ENCODE peak calls at places on chromosomes 3 and 15, in four cellular contexts. One of them, this sample, is unnamed.

GRCh38 chr15:87416591-87417257 is 839.8 kb downstream of the NTRK3 start:
- DNase-seq in GM12878: no peak
- DNase-seq in WTC11: no peak
- DNase-seq in HepG2: no peak
- DNase-seq in this sample: no peak

GRCh38 chr15:97174886-97175540 is 785.5 kb upstream of the ARRDC4 start:
- DNase-seq in GM12878: no peak
- DNase-seq in WTC11: no peak
- DNase-seq in HepG2: no peak
- DNase-seq in this sample: no peak

GRCh38 chr3:191328383-191328962 is 721 bp upstream of the CCDC50 start:
- DNase-seq in GM12878: no peak
- DNase-seq in WTC11: no peak
- DNase-seq in HepG2: no peak
- DNase-seq in this sample: peak; percentile 60

GRCh38 chr15:60859996-60860494 is 369.1 kb downstream of the RORA start:
- DNase-seq in GM12878: no peak
- DNase-seq in WTC11: no peak
- DNase-seq in HepG2: no peak
- DNase-seq in this sample: no peak

GRCh38 chr3:81936817-81937216 is 175.4 kb upstream of the GBE1 start:
- DNase-seq in GM12878: no peak
- DNase-seq in WTC11: no peak
- DNase-seq in HepG2: no peak
- DNase-seq in this sample: no peak

GRCh38 chr3:163708428-163708827 is 1369.9 kb downstream of the SI start:
- DNase-seq in GM12878: no peak
- DNase-seq in WTC11: no peak
- DNase-seq in HepG2: no peak
- DNase-seq in this sample: no peak

GRCh38 chr15:95953032-95953431 is 377.5 kb upstream of the NR2F2 start:
- DNase-seq in GM12878: no peak
- DNase-seq in WTC11: no peak
- DNase-seq in HepG2: no peak
- DNase-seq in this sample: peak; percentile 47

GRCh38 chr3:25423780-25424179 is 4.3 kb upstream of the RARB start:
- DNase-seq in GM12878: no peak
- DNase-seq in WTC11: no peak
- DNase-seq in HepG2: no peak
- DNase-seq in this sample: no peak

GRCh38 chr3:47857151-47857550 is 54.2 kb downstream of the DHX30 start:
- DNase-seq in GM12878: no peak
- DNase-seq in WTC11: no peak
- DNase-seq in HepG2: no peak
- DNase-seq in this sample: no peak

GRCh38 chr15:73127302-73127936 is 75.2 kb downstream of the NEO1 start:
- DNase-seq in GM12878: peak; percentile 7
- DNase-seq in WTC11: peak; percentile 51
- DNase-seq in HepG2: peak; percentile 33
- DNase-seq in this sample: peak; percentile 51

GRCh38 chr15:63401714-63402497 is 20.3 kb upstream of the CA12 start:
- DNase-seq in GM12878: no peak
- DNase-seq in WTC11: no peak
- DNase-seq in HepG2: peak; percentile 18
- DNase-seq in this sample: no peak

GRCh38 chr15:67187351-67187854 is 67.1 kb downstream of the AAGAB start:
- DNase-seq in GM12878: no peak
- DNase-seq in WTC11: no peak
- DNase-seq in HepG2: no peak
- DNase-seq in this sample: no peak

GRCh38 chr3:81339040-81339845 is 422.2 kb downstream of the GBE1 start:
- DNase-seq in GM12878: no peak
- DNase-seq in WTC11: no peak
- DNase-seq in HepG2: peak; percentile 12
- DNase-seq in this sample: peak; percentile 1

GRCh38 chr15:23642413-23643044 is 5.1 kb downstream of the MAGEL2 start:
- DNase-seq in GM12878: no peak
- DNase-seq in WTC11: peak; percentile 69
- DNase-seq in HepG2: peak; percentile 51
- DNase-seq in this sample: peak; percentile 79

GRCh38 chr3:16264174-16264707 is 502 bp downstream of the DPH3 start:
- DNase-seq in GM12878: no peak
- DNase-seq in WTC11: no peak
- DNase-seq in HepG2: no peak
- DNase-seq in this sample: peak; percentile 87

GRCh38 chr3:113606539-113607218 is 74.3 kb downstream of the SIDT1 start:
- DNase-seq in GM12878: peak; percentile 75
- DNase-seq in WTC11: no peak
- DNase-seq in HepG2: no peak
- DNase-seq in this sample: no peak

GRCh38 chr3:52405601-52406115 is 39.2 kb downstream of the SEMA3G start:
- DNase-seq in GM12878: no peak
- DNase-seq in WTC11: no peak
- DNase-seq in HepG2: no peak
- DNase-seq in this sample: no peak

GRCh38 chr3:9251055-9251786 is 1.8 kb upstream of the SRGAP3 start:
- DNase-seq in GM12878: no peak
- DNase-seq in WTC11: no peak
- DNase-seq in HepG2: no peak
- DNase-seq in this sample: no peak

GRCh38 chr3:41328916-41329315 is 129.6 kb downstream of the CTNNB1 start:
- DNase-seq in GM12878: no peak
- DNase-seq in WTC11: no peak
- DNase-seq in HepG2: no peak
- DNase-seq in this sample: no peak

GRCh38 chr3:17979248-17979647 is 236.8 kb upstream of the TBC1D5 start:
- DNase-seq in GM12878: no peak
- DNase-seq in WTC11: no peak
- DNase-seq in HepG2: no peak
- DNase-seq in this sample: peak; percentile 12

GRCh38 chr3:40268708-40269524 is 40.6 kb upstream of the EIF1B start:
- DNase-seq in GM12878: no peak
- DNase-seq in WTC11: no peak
- DNase-seq in HepG2: no peak
- DNase-seq in this sample: no peak

GRCh38 chr3:126315083-126315658 is 42.0 kb downstream of the KLF15 start:
- DNase-seq in GM12878: no peak
- DNase-seq in WTC11: no peak
- DNase-seq in HepG2: no peak
- DNase-seq in this sample: no peak

GRCh38 chr3:159620873-159621272 is 367.8 kb upstream of the IL12A start:
- DNase-seq in GM12878: no peak
- DNase-seq in WTC11: no peak
- DNase-seq in HepG2: no peak
- DNase-seq in this sample: no peak

GRCh38 chr3:112425382-112425781 is 73.9 kb downstream of the BTLA start:
- DNase-seq in GM12878: no peak
- DNase-seq in WTC11: no peak
- DNase-seq in HepG2: no peak
- DNase-seq in this sample: no peak

GRCh38 chr3:46496745-46497555 is 826 bp upstream of the RTP3 start:
- DNase-seq in GM12878: peak; percentile 8
- DNase-seq in WTC11: peak; percentile 71
- DNase-seq in HepG2: no peak
- DNase-seq in this sample: peak; percentile 62

GRCh38 chr3:71389191-71389590 is 194.3 kb downstream of the FOXP1 start:
- DNase-seq in GM12878: no peak
- DNase-seq in WTC11: no peak
- DNase-seq in HepG2: no peak
- DNase-seq in this sample: no peak

GRCh38 chr3:137165117-137165806 is 207.5 kb downstream of the IL20RB start:
- DNase-seq in GM12878: no peak
- DNase-seq in WTC11: no peak
- DNase-seq in HepG2: no peak
- DNase-seq in this sample: peak; percentile 14

GRCh38 chr3:190064112-190064511 is 56.6 kb downstream of the P3H2 start:
- DNase-seq in GM12878: no peak
- DNase-seq in WTC11: no peak
- DNase-seq in HepG2: no peak
- DNase-seq in this sample: no peak

GRCh38 chr3:94001191-94001590 is 21.2 kb downstream of the ARL13B start:
- DNase-seq in GM12878: no peak
- DNase-seq in WTC11: no peak
- DNase-seq in HepG2: no peak
- DNase-seq in this sample: no peak

GRCh38 chr3:105367406-105368213 is 901 bp downstream of the ALCAM start:
- DNase-seq in GM12878: peak; percentile 82
- DNase-seq in WTC11: peak; percentile 59
- DNase-seq in HepG2: peak; percentile 47
- DNase-seq in this sample: no peak

GRCh38 chr3:39146611-39147373 is 6.6 kb downstream of the CSRNP1 start:
- DNase-seq in GM12878: no peak
- DNase-seq in WTC11: no peak
- DNase-seq in HepG2: peak; percentile 29
- DNase-seq in this sample: peak; percentile 84

GRCh38 chr3:172716476-172716875 is 5.6 kb upstream of the NCEH1 start:
- DNase-seq in GM12878: no peak
- DNase-seq in WTC11: no peak
- DNase-seq in HepG2: no peak
- DNase-seq in this sample: no peak

GRCh38 chr3:158802399-158803023 is 657 bp downstream of the MFSD1 start:
- DNase-seq in GM12878: no peak
- DNase-seq in WTC11: no peak
- DNase-seq in HepG2: no peak
- DNase-seq in this sample: no peak

GRCh38 chr3:189789432-189789831 is 158.2 kb downstream of the TP63 start:
- DNase-seq in GM12878: no peak
- DNase-seq in WTC11: no peak
- DNase-seq in HepG2: no peak
- DNase-seq in this sample: no peak

GRCh38 chr3:11188231-11188630 is 33.9 kb downstream of the HRH1 start:
- DNase-seq in GM12878: no peak
- DNase-seq in WTC11: no peak
- DNase-seq in HepG2: no peak
- DNase-seq in this sample: no peak

GRCh38 chr15:93900476-93901400 is 330.6 kb upstream of the MCTP2 start:
- DNase-seq in GM12878: no peak
- DNase-seq in WTC11: peak; percentile 40
- DNase-seq in HepG2: no peak
- DNase-seq in this sample: no peak

GRCh38 chr3:123344941-123345594 is 103.8 kb downstream of the ADCY5 start:
- DNase-seq in GM12878: no peak
- DNase-seq in WTC11: no peak
- DNase-seq in HepG2: no peak
- DNase-seq in this sample: no peak
- TF ChIP-seq NR2C2 in GM12878: no peak
- TF ChIP-seq NR2C2 in WTC11: no peak
- TF ChIP-seq NR2C2 in HepG2: no peak
- TF ChIP-seq NR2C2 in this sample: no peak

GRCh38 chr15:81400640-81401236 is 26.7 kb upstream of the TMC3 start:
- DNase-seq in GM12878: peak; percentile 23
- DNase-seq in WTC11: no peak
- DNase-seq in HepG2: peak; percentile 21
- DNase-seq in this sample: peak; percentile 58
- TF ChIP-seq NR2C2 in GM12878: no peak
- TF ChIP-seq NR2C2 in WTC11: no peak
- TF ChIP-seq NR2C2 in HepG2: no peak
- TF ChIP-seq NR2C2 in this sample: no peak

GRCh38 chr3:33054100-33055097 is 42.5 kb downstream of the GLB1 start:
- DNase-seq in GM12878: no peak
- DNase-seq in WTC11: no peak
- DNase-seq in HepG2: no peak
- DNase-seq in this sample: peak; percentile 92
- TF ChIP-seq NR2C2 in GM12878: no peak
- TF ChIP-seq NR2C2 in WTC11: no peak
- TF ChIP-seq NR2C2 in HepG2: no peak
- TF ChIP-seq NR2C2 in this sample: no peak

DNA sequence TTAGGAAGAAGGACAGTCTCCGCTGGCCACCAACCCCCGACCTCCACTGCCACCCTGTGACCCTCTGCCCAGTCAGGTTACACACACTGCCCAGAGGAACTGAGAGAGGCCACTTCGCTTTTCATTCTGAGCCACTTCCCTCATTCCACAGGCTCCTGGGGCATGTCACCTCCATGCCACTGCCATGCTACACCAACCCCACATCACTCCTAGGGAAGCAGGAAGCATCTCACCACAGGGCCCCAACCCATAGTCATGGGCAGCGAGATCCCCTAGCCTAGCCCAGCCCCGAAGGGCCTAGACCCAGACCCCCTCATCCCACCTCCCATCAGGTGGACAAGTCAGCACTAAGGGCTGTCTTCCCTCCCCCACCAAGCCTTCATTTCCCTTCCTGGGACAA is 1.4 kb downstream of the PLCB2 start:
- DNase-seq in GM12878: no peak
- DNase-seq in WTC11: no peak
- DNase-seq in HepG2: no peak
- DNase-seq in this sample: no peak
- TF ChIP-seq NR2C2 in GM12878: no peak
- TF ChIP-seq NR2C2 in WTC11: no peak
- TF ChIP-seq NR2C2 in HepG2: no peak
- TF ChIP-seq NR2C2 in this sample: no peak

GRCh38 chr3:123448503-123449091 is at the start of gene ADCY5:
- DNase-seq in GM12878: no peak
- DNase-seq in WTC11: peak; percentile 52
- DNase-seq in HepG2: no peak
- DNase-seq in this sample: no peak
- TF ChIP-seq NR2C2 in GM12878: no peak
- TF ChIP-seq NR2C2 in WTC11: peak; percentile 38
- TF ChIP-seq NR2C2 in HepG2: no peak
- TF ChIP-seq NR2C2 in this sample: no peak

This sample was measured in K562.